ENCODE peak calls at places on chromosomes 16 and 17, in five cellular contexts. One of them, this sample, is unnamed.

GRCh38 chr17:17186051-17186450 is 20.1 kb downstream of the PLD6 start:
- DNase-seq in left ventricle myocardium inferior: no peak
- DNase-seq in CD8-positive, alpha-beta memory T cell: no peak
- DNase-seq in stimulated activated CD4-positive, alpha-beta T cell treated with anti-CD3 and anti-CD28 coated beads, TNF-alpha, amount 100 ng/mL, for 48 hours: peak; percentile 42
- DNase-seq in NCI-H2107: no peak
- DNase-seq in this sample: no peak

GRCh38 chr17:55273579-55274370 is 9.0 kb downstream of the HLF start:
- DNase-seq in NCI-H2107: no peak
- DNase-seq in stimulated activated CD4-positive, alpha-beta T cell treated with anti-CD3 and anti-CD28 coated beads, TNF-alpha, amount 100 ng/mL, for 48 hours: no peak
- DNase-seq in left ventricle myocardium inferior: peak; percentile 74
- DNase-seq in CD8-positive, alpha-beta memory T cell: no peak
- DNase-seq in this sample: no peak

GRCh38 chr17:74452841-74453661 is 13.4 kb upstream of the CD300A start:
- DNase-seq in CD8-positive, alpha-beta memory T cell: no peak
- DNase-seq in NCI-H2107: no peak
- DNase-seq in left ventricle myocardium inferior: no peak
- DNase-seq in stimulated activated CD4-positive, alpha-beta T cell treated with anti-CD3 and anti-CD28 coated beads, TNF-alpha, amount 100 ng/mL, for 48 hours: no peak
- DNase-seq in this sample: no peak

GRCh38 chr17:81845361-81845760 is 10.5 kb upstream of the PPP1R27 start:
- DNase-seq in left ventricle myocardium inferior: no peak
- DNase-seq in CD8-positive, alpha-beta memory T cell: no peak
- DNase-seq in NCI-H2107: no peak
- DNase-seq in stimulated activated CD4-positive, alpha-beta T cell treated with anti-CD3 and anti-CD28 coated beads, TNF-alpha, amount 100 ng/mL, for 48 hours: no peak
- DNase-seq in this sample: no peak

GRCh38 chr17:49440581-49440980 is 25.9 kb upstream of the PHB1 start:
- DNase-seq in CD8-positive, alpha-beta memory T cell: no peak
- DNase-seq in left ventricle myocardium inferior: no peak
- DNase-seq in stimulated activated CD4-positive, alpha-beta T cell treated with anti-CD3 and anti-CD28 coated beads, TNF-alpha, amount 100 ng/mL, for 48 hours: no peak
- DNase-seq in NCI-H2107: no peak
- DNase-seq in this sample: no peak

GRCh38 chr17:72930031-72930430 is 162.5 kb downstream of the SLC39A11 start:
- DNase-seq in left ventricle myocardium inferior: no peak
- DNase-seq in stimulated activated CD4-positive, alpha-beta T cell treated with anti-CD3 and anti-CD28 coated beads, TNF-alpha, amount 100 ng/mL, for 48 hours: no peak
- DNase-seq in NCI-H2107: no peak
- DNase-seq in CD8-positive, alpha-beta memory T cell: no peak
- DNase-seq in this sample: no peak

GRCh38 chr17:57554826-57555635 is 190.1 kb downstream of the CCDC182 start:
- DNase-seq in left ventricle myocardium inferior: no peak
- DNase-seq in CD8-positive, alpha-beta memory T cell: no peak
- DNase-seq in stimulated activated CD4-positive, alpha-beta T cell treated with anti-CD3 and anti-CD28 coated beads, TNF-alpha, amount 100 ng/mL, for 48 hours: no peak
- DNase-seq in NCI-H2107: no peak
- DNase-seq in this sample: no peak

GRCh38 chr17:80890551-80890930 is 101.1 kb upstream of the CHMP6 start:
- DNase-seq in NCI-H2107: no peak
- DNase-seq in stimulated activated CD4-positive, alpha-beta T cell treated with anti-CD3 and anti-CD28 coated beads, TNF-alpha, amount 100 ng/mL, for 48 hours: no peak
- DNase-seq in left ventricle myocardium inferior: no peak
- DNase-seq in CD8-positive, alpha-beta memory T cell: no peak
- DNase-seq in this sample: no peak

GRCh38 chr17:77968788-77969187 is 10.3 kb downstream of the TNRC6C start:
- DNase-seq in CD8-positive, alpha-beta memory T cell: no peak
- DNase-seq in stimulated activated CD4-positive, alpha-beta T cell treated with anti-CD3 and anti-CD28 coated beads, TNF-alpha, amount 100 ng/mL, for 48 hours: no peak
- DNase-seq in left ventricle myocardium inferior: no peak
- DNase-seq in NCI-H2107: no peak
- DNase-seq in this sample: no peak

GRCh38 chr17:12992676-12993075 is 25.2 kb downstream of the ELAC2 start:
- DNase-seq in NCI-H2107: no peak
- DNase-seq in left ventricle myocardium inferior: no peak
- DNase-seq in CD8-positive, alpha-beta memory T cell: no peak
- DNase-seq in stimulated activated CD4-positive, alpha-beta T cell treated with anti-CD3 and anti-CD28 coated beads, TNF-alpha, amount 100 ng/mL, for 48 hours: no peak
- DNase-seq in this sample: no peak

GRCh38 chr17:79883202-79883601 is 44.0 kb upstream of the CBX4 start:
- DNase-seq in left ventricle myocardium inferior: no peak
- DNase-seq in NCI-H2107: no peak
- DNase-seq in stimulated activated CD4-positive, alpha-beta T cell treated with anti-CD3 and anti-CD28 coated beads, TNF-alpha, amount 100 ng/mL, for 48 hours: no peak
- DNase-seq in CD8-positive, alpha-beta memory T cell: no peak
- DNase-seq in this sample: peak; percentile 18

GRCh38 chr16:85530370-85530739 is 82.8 kb upstream of the GSE1 start:
- DNase-seq in CD8-positive, alpha-beta memory T cell: no peak
- DNase-seq in NCI-H2107: peak; percentile 81
- DNase-seq in stimulated activated CD4-positive, alpha-beta T cell treated with anti-CD3 and anti-CD28 coated beads, TNF-alpha, amount 100 ng/mL, for 48 hours: no peak
- DNase-seq in left ventricle myocardium inferior: no peak
- DNase-seq in this sample: no peak

GRCh38 chr17:63419949-63420867 is 25.9 kb downstream of the CYB561 start:
- DNase-seq in stimulated activated CD4-positive, alpha-beta T cell treated with anti-CD3 and anti-CD28 coated beads, TNF-alpha, amount 100 ng/mL, for 48 hours: no peak
- DNase-seq in NCI-H2107: no peak
- DNase-seq in left ventricle myocardium inferior: no peak
- DNase-seq in CD8-positive, alpha-beta memory T cell: no peak
- DNase-seq in this sample: no peak

GRCh38 chr17:53765609-53766008 is 57.1 kb upstream of the KIF2B start:
- DNase-seq in left ventricle myocardium inferior: no peak
- DNase-seq in stimulated activated CD4-positive, alpha-beta T cell treated with anti-CD3 and anti-CD28 coated beads, TNF-alpha, amount 100 ng/mL, for 48 hours: no peak
- DNase-seq in NCI-H2107: no peak
- DNase-seq in CD8-positive, alpha-beta memory T cell: no peak
- DNase-seq in this sample: no peak

GRCh38 chr16:30956601-30957455 is 726 bp upstream of the SETD1A start:
- DNase-seq in NCI-H2107: no peak
- DNase-seq in CD8-positive, alpha-beta memory T cell: peak; percentile 83
- DNase-seq in left ventricle myocardium inferior: peak; percentile 86
- DNase-seq in stimulated activated CD4-positive, alpha-beta T cell treated with anti-CD3 and anti-CD28 coated beads, TNF-alpha, amount 100 ng/mL, for 48 hours: peak; percentile 90
- DNase-seq in this sample: no peak

GRCh38 chr16:72501739-72502653 is 330.0 kb upstream of the PMFBP1 start:
- DNase-seq in left ventricle myocardium inferior: peak; percentile 29
- DNase-seq in NCI-H2107: peak; percentile 14
- DNase-seq in stimulated activated CD4-positive, alpha-beta T cell treated with anti-CD3 and anti-CD28 coated beads, TNF-alpha, amount 100 ng/mL, for 48 hours: peak; percentile 6
- DNase-seq in CD8-positive, alpha-beta memory T cell: no peak
- DNase-seq in this sample: no peak

GRCh38 chr16:578870-579405 is 9.2 kb downstream of the PIGQ start:
- DNase-seq in left ventricle myocardium inferior: peak; percentile 74
- DNase-seq in CD8-positive, alpha-beta memory T cell: peak; percentile 38
- DNase-seq in NCI-H2107: no peak
- DNase-seq in stimulated activated CD4-positive, alpha-beta T cell treated with anti-CD3 and anti-CD28 coated beads, TNF-alpha, amount 100 ng/mL, for 48 hours: peak; percentile 50
- DNase-seq in this sample: peak; percentile 35

GRCh38 chr16:58494981-58495860 is 4.7 kb upstream of the NDRG4 start:
- DNase-seq in left ventricle myocardium inferior: peak; percentile 69
- DNase-seq in CD8-positive, alpha-beta memory T cell: peak; percentile 15
- DNase-seq in stimulated activated CD4-positive, alpha-beta T cell treated with anti-CD3 and anti-CD28 coated beads, TNF-alpha, amount 100 ng/mL, for 48 hours: peak; percentile 55
- DNase-seq in NCI-H2107: peak; percentile 83
- DNase-seq in this sample: peak; percentile 63

GRCh38 chr16:85301171-85301690 is 189.0 kb upstream of the CIBAR2 start:
- DNase-seq in NCI-H2107: peak; percentile 49
- DNase-seq in CD8-positive, alpha-beta memory T cell: no peak
- DNase-seq in left ventricle myocardium inferior: no peak
- DNase-seq in stimulated activated CD4-positive, alpha-beta T cell treated with anti-CD3 and anti-CD28 coated beads, TNF-alpha, amount 100 ng/mL, for 48 hours: no peak
- DNase-seq in this sample: no peak

GRCh38 chr16:56068314-56068713 is 123.0 kb upstream of the GNAO1 start:
- DNase-seq in left ventricle myocardium inferior: no peak
- DNase-seq in stimulated activated CD4-positive, alpha-beta T cell treated with anti-CD3 and anti-CD28 coated beads, TNF-alpha, amount 100 ng/mL, for 48 hours: no peak
- DNase-seq in NCI-H2107: no peak
- DNase-seq in CD8-positive, alpha-beta memory T cell: no peak
- DNase-seq in this sample: no peak

GRCh38 chr16:53882310-53882709 is 178.4 kb downstream of the FTO start:
- DNase-seq in left ventricle myocardium inferior: no peak
- DNase-seq in NCI-H2107: no peak
- DNase-seq in stimulated activated CD4-positive, alpha-beta T cell treated with anti-CD3 and anti-CD28 coated beads, TNF-alpha, amount 100 ng/mL, for 48 hours: no peak
- DNase-seq in CD8-positive, alpha-beta memory T cell: no peak
- DNase-seq in this sample: no peak

GRCh38 chr17:7559307-7560171 is 989 bp downstream of the TNFSF13 start:
- DNase-seq in CD8-positive, alpha-beta memory T cell: no peak
- DNase-seq in left ventricle myocardium inferior: no peak
- DNase-seq in stimulated activated CD4-positive, alpha-beta T cell treated with anti-CD3 and anti-CD28 coated beads, TNF-alpha, amount 100 ng/mL, for 48 hours: no peak
- DNase-seq in NCI-H2107: no peak
- DNase-seq in this sample: no peak

GRCh38 chr16:55379876-55380390 is 55.9 kb downstream of the IRX6 start:
- DNase-seq in CD8-positive, alpha-beta memory T cell: no peak
- DNase-seq in stimulated activated CD4-positive, alpha-beta T cell treated with anti-CD3 and anti-CD28 coated beads, TNF-alpha, amount 100 ng/mL, for 48 hours: no peak
- DNase-seq in NCI-H2107: no peak
- DNase-seq in left ventricle myocardium inferior: no peak
- DNase-seq in this sample: no peak

GRCh38 chr16:8963825-8964441 is at the start of gene USP7:
- DNase-seq in NCI-H2107: peak; percentile 86
- DNase-seq in left ventricle myocardium inferior: peak; percentile 95
- DNase-seq in stimulated activated CD4-positive, alpha-beta T cell treated with anti-CD3 and anti-CD28 coated beads, TNF-alpha, amount 100 ng/mL, for 48 hours: peak; percentile 83
- DNase-seq in CD8-positive, alpha-beta memory T cell: peak; percentile 87
- DNase-seq in this sample: peak; percentile 42

GRCh38 chr17:75552847-75553552 is 27.5 kb downstream of the LLGL2 start:
- DNase-seq in NCI-H2107: no peak
- DNase-seq in left ventricle myocardium inferior: no peak
- DNase-seq in stimulated activated CD4-positive, alpha-beta T cell treated with anti-CD3 and anti-CD28 coated beads, TNF-alpha, amount 100 ng/mL, for 48 hours: no peak
- DNase-seq in CD8-positive, alpha-beta memory T cell: no peak
- DNase-seq in this sample: no peak

This sample was measured in NCI-H187 treated with DMSO at 0.1 percent for 48 hours.